ENCODE peak calls at places on chromosomes 16 and 17, in eight cellular contexts. One of them, this sample, is unnamed.

GRCh38 chr16:57594531-57595031 is 33.8 kb upstream of the ADGRG1 start:
- DNase-seq in esophagus squamous epithelium: no peak
- DNase-seq in transverse colon: no peak
- DNase-seq in prostate gland: no peak
- DNase-seq in heart left ventricle: no peak
- DNase-seq in K562: no peak
- DNase-seq in body of pancreas: peak; percentile 3
- DNase-seq in HCT116: no peak
- DNase-seq in this sample: no peak

GRCh38 chr17:31919802-31920525 is 16.8 kb upstream of the SUZ12 start:
- DNase-seq in esophagus squamous epithelium: no peak
- DNase-seq in transverse colon: no peak
- DNase-seq in prostate gland: no peak
- DNase-seq in heart left ventricle: no peak
- DNase-seq in K562: no peak
- DNase-seq in body of pancreas: no peak
- DNase-seq in HCT116: no peak
- DNase-seq in this sample: no peak

GRCh38 chr17:69812240-69812837 is 262.7 kb upstream of the KCNJ16 start:
- DNase-seq in esophagus squamous epithelium: no peak
- DNase-seq in transverse colon: no peak
- DNase-seq in prostate gland: no peak
- DNase-seq in heart left ventricle: no peak
- DNase-seq in K562: no peak
- DNase-seq in body of pancreas: no peak
- DNase-seq in HCT116: no peak
- DNase-seq in this sample: no peak

GRCh38 chr17:72376486-72377345 is 255.9 kb downstream of the SOX9 start:
- DNase-seq in esophagus squamous epithelium: no peak
- DNase-seq in transverse colon: no peak
- DNase-seq in prostate gland: no peak
- DNase-seq in heart left ventricle: no peak
- DNase-seq in K562: no peak
- DNase-seq in body of pancreas: no peak
- DNase-seq in HCT116: no peak
- DNase-seq in this sample: no peak

GRCh38 chr16:71387045-71387871 is 28.7 kb downstream of the CALB2 start:
- DNase-seq in esophagus squamous epithelium: no peak
- DNase-seq in transverse colon: no peak
- DNase-seq in prostate gland: no peak
- DNase-seq in heart left ventricle: no peak
- DNase-seq in K562: no peak
- DNase-seq in body of pancreas: no peak
- DNase-seq in HCT116: no peak
- DNase-seq in this sample: no peak

GRCh38 chr17:82258555-82258954 is 14.9 kb downstream of the CSNK1D start:
- DNase-seq in esophagus squamous epithelium: no peak
- DNase-seq in transverse colon: no peak
- DNase-seq in prostate gland: no peak
- DNase-seq in heart left ventricle: no peak
- DNase-seq in K562: no peak
- DNase-seq in body of pancreas: no peak
- DNase-seq in HCT116: no peak
- DNase-seq in this sample: no peak

GRCh38 chr17:20010099-20010863 is 1.1 kb downstream of the SPECC1 start:
- DNase-seq in esophagus squamous epithelium: no peak
- DNase-seq in transverse colon: peak; percentile 20
- DNase-seq in prostate gland: peak; percentile 23
- DNase-seq in heart left ventricle: no peak
- DNase-seq in K562: peak; percentile 32
- DNase-seq in body of pancreas: peak; percentile 38
- DNase-seq in HCT116: peak; percentile 54
- DNase-seq in this sample: peak; percentile 51

GRCh38 chr17:1031711-1032110 is 34.8 kb downstream of the TIMM22 start:
- DNase-seq in esophagus squamous epithelium: no peak
- DNase-seq in transverse colon: peak; percentile 34
- DNase-seq in prostate gland: peak; percentile 35
- DNase-seq in heart left ventricle: peak; percentile 85
- DNase-seq in K562: peak; percentile 28
- DNase-seq in body of pancreas: no peak
- DNase-seq in HCT116: no peak
- DNase-seq in this sample: peak; percentile 80

GRCh38 chr16:19113577-19114358 is at the start of gene ITPRIPL2:
- DNase-seq in esophagus squamous epithelium: no peak
- DNase-seq in transverse colon: peak; percentile 84
- DNase-seq in prostate gland: peak; percentile 85
- DNase-seq in heart left ventricle: peak; percentile 96
- DNase-seq in K562: peak; percentile 81
- DNase-seq in body of pancreas: peak; percentile 86
- DNase-seq in HCT116: peak; percentile 79
- DNase-seq in this sample: peak; percentile 85

GRCh38 chr17:53462393-53462811 is 360.3 kb upstream of the KIF2B start:
- DNase-seq in esophagus squamous epithelium: no peak
- DNase-seq in transverse colon: no peak
- DNase-seq in prostate gland: no peak
- DNase-seq in heart left ventricle: no peak
- DNase-seq in K562: no peak
- DNase-seq in body of pancreas: no peak
- DNase-seq in HCT116: no peak
- DNase-seq in this sample: no peak

GRCh38 chr17:6326483-6326882 is 108.4 kb downstream of the AIPL1 start:
- DNase-seq in esophagus squamous epithelium: no peak
- DNase-seq in transverse colon: no peak
- DNase-seq in prostate gland: no peak
- DNase-seq in heart left ventricle: no peak
- DNase-seq in K562: no peak
- DNase-seq in body of pancreas: no peak
- DNase-seq in HCT116: no peak
- DNase-seq in this sample: no peak

GRCh38 chr17:77425791-77426641 is 285.2 kb downstream of the SEC14L1 start:
- DNase-seq in esophagus squamous epithelium: no peak
- DNase-seq in transverse colon: peak; percentile 76
- DNase-seq in prostate gland: peak; percentile 55
- DNase-seq in heart left ventricle: peak; percentile 70
- DNase-seq in K562: peak; percentile 86
- DNase-seq in body of pancreas: no peak
- DNase-seq in HCT116: no peak
- DNase-seq in this sample: peak; percentile 65

GRCh38 chr17:77424585-77425344 is 284.0 kb downstream of the SEC14L1 start:
- DNase-seq in esophagus squamous epithelium: no peak
- DNase-seq in transverse colon: peak; percentile 86
- DNase-seq in prostate gland: no peak
- DNase-seq in heart left ventricle: peak; percentile 97
- DNase-seq in K562: peak; percentile 49
- DNase-seq in body of pancreas: peak; percentile 72
- DNase-seq in HCT116: no peak
- DNase-seq in this sample: peak; percentile 98

GRCh38 chr17:77421635-77421982 is 280.8 kb downstream of the SEC14L1 start:
- DNase-seq in esophagus squamous epithelium: no peak
- DNase-seq in transverse colon: no peak
- DNase-seq in prostate gland: no peak
- DNase-seq in heart left ventricle: no peak
- DNase-seq in K562: no peak
- DNase-seq in body of pancreas: no peak
- DNase-seq in HCT116: no peak
- DNase-seq in this sample: no peak

GRCh38 chr17:77422104-77422782 is 281.5 kb downstream of the SEC14L1 start:
- DNase-seq in esophagus squamous epithelium: no peak
- DNase-seq in transverse colon: no peak
- DNase-seq in prostate gland: no peak
- DNase-seq in heart left ventricle: no peak
- DNase-seq in K562: no peak
- DNase-seq in body of pancreas: no peak
- DNase-seq in HCT116: no peak
- DNase-seq in this sample: no peak

GRCh38 chr17:77423589-77424451 is 283.1 kb downstream of the SEC14L1 start:
- DNase-seq in esophagus squamous epithelium: no peak
- DNase-seq in transverse colon: peak; percentile 77
- DNase-seq in prostate gland: peak; percentile 72
- DNase-seq in heart left ventricle: peak; percentile 87
- DNase-seq in K562: no peak
- DNase-seq in body of pancreas: peak; percentile 80
- DNase-seq in HCT116: no peak
- DNase-seq in this sample: peak; percentile 92
- H3K4me3 ChIP-seq in esophagus squamous epithelium: no peak overlapping the region
- H3K4me3 ChIP-seq in transverse colon: no peak overlapping the region
- H3K4me3 ChIP-seq in prostate gland: no peak overlapping the region
- H3K4me3 ChIP-seq in heart left ventricle: no peak overlapping the region
- H3K4me3 ChIP-seq in K562: no peak overlapping the region
- H3K4me3 ChIP-seq in body of pancreas: no peak overlapping the region
- H3K4me3 ChIP-seq in HCT116: no peak overlapping the region
- H3K4me3 ChIP-seq in this sample: no peak overlapping the region

GRCh38 chr16:2519711-2520080 is 475 bp upstream of the AMDHD2 start:
- DNase-seq in esophagus squamous epithelium: no peak
- DNase-seq in transverse colon: no peak
- DNase-seq in prostate gland: no peak
- DNase-seq in heart left ventricle: no peak
- DNase-seq in K562: no peak
- DNase-seq in body of pancreas: no peak
- DNase-seq in HCT116: no peak
- DNase-seq in this sample: peak; percentile 18

GRCh38 chr16:2520784-2521577 is 810 bp downstream of the AMDHD2 start:
- DNase-seq in esophagus squamous epithelium: no peak
- DNase-seq in transverse colon: peak; percentile 59
- DNase-seq in prostate gland: no peak
- DNase-seq in heart left ventricle: peak; percentile 69
- DNase-seq in K562: peak; percentile 66
- DNase-seq in body of pancreas: peak; percentile 33
- DNase-seq in HCT116: no peak
- DNase-seq in this sample: peak; percentile 26

GRCh38 chr16:2518823-2519710 is 1.1 kb upstream of the AMDHD2 start:
- DNase-seq in esophagus squamous epithelium: no peak
- DNase-seq in transverse colon: no peak
- DNase-seq in prostate gland: no peak
- DNase-seq in heart left ventricle: peak; percentile 66
- DNase-seq in K562: no peak
- DNase-seq in body of pancreas: peak; percentile 42
- DNase-seq in HCT116: no peak
- DNase-seq in this sample: peak; percentile 42

GRCh38 chr16:2517954-2518605 is 2.1 kb upstream of the AMDHD2 start:
- DNase-seq in esophagus squamous epithelium: no peak
- DNase-seq in transverse colon: no peak
- DNase-seq in prostate gland: no peak
- DNase-seq in heart left ventricle: peak; percentile 58
- DNase-seq in K562: no peak
- DNase-seq in body of pancreas: no peak
- DNase-seq in HCT116: no peak
- DNase-seq in this sample: peak; percentile 10

GRCh38 chr16:2520097-2520783 is at the start of gene AMDHD2:
- DNase-seq in esophagus squamous epithelium: peak; percentile 55
- DNase-seq in transverse colon: peak; percentile 92
- DNase-seq in prostate gland: peak; percentile 89
- DNase-seq in heart left ventricle: peak; percentile 95
- DNase-seq in K562: peak; percentile 81
- DNase-seq in body of pancreas: peak; percentile 87
- DNase-seq in HCT116: peak; percentile 69
- DNase-seq in this sample: peak; percentile 89
- TF ChIP-seq POLR2A in esophagus squamous epithelium: peak; percentile 56
- TF ChIP-seq POLR2A in transverse colon: peak; percentile 63
- TF ChIP-seq POLR2A in prostate gland: no peak
- TF ChIP-seq POLR2A in heart left ventricle: peak; percentile 41
- TF ChIP-seq POLR2A in K562: peak; percentile 72
- TF ChIP-seq POLR2A in body of pancreas: peak; percentile 52
- TF ChIP-seq POLR2A in HCT116: no peak
- TF ChIP-seq POLR2A in this sample: no peak

DNA sequence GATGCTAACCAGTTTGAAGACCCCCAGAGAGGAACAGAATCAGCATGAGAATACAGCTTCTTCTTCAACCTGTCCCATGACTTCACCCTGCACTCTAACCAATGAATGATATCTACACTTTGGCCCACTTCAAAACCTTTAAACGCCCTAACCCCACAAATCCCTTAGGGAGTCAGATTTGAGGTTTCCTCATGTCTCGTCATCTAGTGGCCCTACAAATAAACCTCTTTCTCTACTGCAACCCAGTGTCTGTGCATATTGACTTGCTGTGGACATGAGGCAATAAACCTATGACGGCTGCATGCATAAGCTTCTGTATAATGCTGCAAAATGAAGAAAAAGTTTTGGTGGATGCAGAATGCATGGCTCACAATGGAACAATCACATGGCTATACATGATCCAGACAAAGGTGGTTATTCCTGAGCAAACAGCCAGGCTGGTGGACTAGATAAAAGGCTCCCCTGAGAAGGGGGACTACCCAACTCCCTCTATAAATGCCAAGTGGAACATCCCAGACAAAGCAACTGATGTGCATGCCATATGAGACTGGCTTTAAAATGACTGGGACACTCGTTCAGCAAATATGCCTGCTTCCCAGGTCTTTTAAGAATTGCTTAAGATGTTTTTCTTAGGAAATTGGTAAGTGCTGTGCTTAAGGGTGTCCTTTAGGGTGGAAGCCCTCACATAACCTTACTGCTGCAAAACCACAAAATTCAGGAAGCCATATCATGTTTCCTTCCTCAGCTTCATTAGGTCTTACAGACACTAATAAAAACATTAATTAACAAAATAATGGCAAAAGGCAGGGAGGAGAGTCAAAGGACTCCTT is 12.2 kb downstream of the N4BP1 start:
- DNase-seq in esophagus squamous epithelium: no peak
- DNase-seq in transverse colon: no peak
- DNase-seq in prostate gland: no peak
- DNase-seq in heart left ventricle: no peak
- DNase-seq in K562: no peak
- DNase-seq in body of pancreas: no peak
- DNase-seq in HCT116: no peak
- DNase-seq in this sample: no peak
- H3K27me3 ChIP-seq in esophagus squamous epithelium: no peaks in the 10 kb centered on the region
- H3K27me3 ChIP-seq in transverse colon: no peaks in the 10 kb centered on the region
- H3K27me3 ChIP-seq in prostate gland: no peaks in the 10 kb centered on the region
- H3K27me3 ChIP-seq in heart left ventricle: no peaks in the 10 kb centered on the region
- H3K27me3 ChIP-seq in K562: no peaks in the 10 kb centered on the region
- H3K27me3 ChIP-seq in body of pancreas: no peaks in the 10 kb centered on the region
- H3K27me3 ChIP-seq in HCT116: no peaks in the 10 kb centered on the region
- H3K27me3 ChIP-seq in this sample: no peaks in the 10 kb centered on the region

DNA sequence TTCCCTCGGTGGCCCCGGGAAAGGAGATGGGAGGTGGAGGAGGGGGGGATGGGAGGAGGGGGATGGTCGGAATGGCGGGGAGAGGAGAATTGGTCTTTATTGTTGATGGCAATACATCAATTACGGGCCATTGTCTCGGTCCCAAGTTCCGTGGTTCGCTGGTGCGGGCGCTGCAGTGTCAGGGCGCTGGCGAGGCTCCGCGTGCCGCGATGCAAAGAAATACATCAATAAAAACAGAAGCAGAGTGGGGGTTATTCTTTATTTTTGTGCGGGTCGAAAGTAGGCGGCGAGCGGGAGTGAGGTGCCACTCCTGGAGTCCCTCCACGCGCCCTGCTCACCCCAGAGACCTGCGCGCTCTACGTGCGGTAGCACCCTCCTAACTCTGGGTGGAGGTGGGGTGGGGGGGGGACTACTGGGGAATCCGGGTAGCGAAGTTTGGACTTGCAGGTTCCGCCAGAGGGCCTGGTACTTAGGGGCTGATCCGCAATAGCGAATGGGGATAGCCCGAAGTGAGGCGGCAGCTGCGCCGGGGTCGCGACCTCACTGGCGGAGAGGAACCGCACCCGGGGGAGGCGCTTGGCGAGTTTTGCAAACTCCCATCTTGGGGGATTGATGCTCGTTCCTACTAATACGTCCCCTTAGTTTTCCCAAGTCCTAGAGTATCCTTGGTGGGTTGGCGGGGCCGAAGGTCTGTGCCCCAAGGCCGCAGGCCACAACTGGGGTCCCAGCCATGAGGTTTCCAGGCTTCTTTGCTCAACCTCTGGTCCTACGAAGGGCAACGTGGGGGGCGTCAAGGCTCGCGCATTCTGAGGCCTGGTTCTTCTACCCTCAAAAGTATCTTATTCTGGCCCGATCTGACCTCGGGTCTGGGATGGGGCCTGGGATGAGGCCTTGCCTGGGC is 3.5 kb upstream of the SALL1 start:
- DNase-seq in esophagus squamous epithelium: no peak
- DNase-seq in transverse colon: no peak
- DNase-seq in prostate gland: no peak
- DNase-seq in heart left ventricle: no peak
- DNase-seq in K562: no peak
- DNase-seq in body of pancreas: no peak
- DNase-seq in HCT116: no peak
- DNase-seq in this sample: no peak
- H3K4me3 ChIP-seq in esophagus squamous epithelium: peak overlapping the region; percentile 50
- H3K4me3 ChIP-seq in transverse colon: no peak overlapping the region
- H3K4me3 ChIP-seq in prostate gland: no peak overlapping the region
- H3K4me3 ChIP-seq in heart left ventricle: peak overlapping the region; percentile 7
- H3K4me3 ChIP-seq in K562: no peak overlapping the region
- H3K4me3 ChIP-seq in body of pancreas: no peak overlapping the region
- H3K4me3 ChIP-seq in HCT116: no peak overlapping the region
- H3K4me3 ChIP-seq in this sample: peak overlapping the region; percentile 39

This sample was measured in ovary.